ENCODE peak calls at places on chromosomes 7 and 10, in five cellular contexts. R, J, X, Q and Z are unnamed samples.

GRCh38 chr7:131544449-131545425 is 11.7 kb downstream of the PODXL start:
- DNase-seq in J (no peak), R (no peak), Q (peak; percentile 84), X (peak; percentile 37), Z (no peak)

GRCh38 chr7:100493476-100494264 is 9.9 kb downstream of the NYAP1 start:
- DNase-seq in X (no peak), Q (peak; percentile 36), R (no peak), J (no peak), Z (no peak)

GRCh38 chr7:70726951-70727378 is 405.0 kb upstream of the GALNT17 start:
- DNase-seq in R (no peak), J (no peak), Q (no peak), X (no peak), Z (no peak)

GRCh38 chr7:64371116-64371515 is 57.4 kb downstream of the ZNF736 start:
- DNase-seq in X (no peak), R (no peak), J (no peak), Q (no peak), Z (no peak)

GRCh38 chr10:131067690-131068089 is 243.8 kb downstream of the TCERG1L start:
- DNase-seq in X (no peak), R (peak; percentile 2), J (no peak), Q (no peak), Z (no peak)

GRCh38 chr10:44864042-44864436 is 47.1 kb upstream of the TMEM72 start:
- DNase-seq in J (no peak), X (no peak), Q (no peak), R (no peak), Z (peak; percentile 69)

GRCh38 chr10:11639861-11640764 is 28.7 kb upstream of the USP6NL start:
- DNase-seq in X (no peak), J (no peak), R (no peak), Q (no peak), Z (no peak)

GRCh38 chr7:117871778-117872538 is 1.3 kb downstream of the CTTNBP2 start:
- DNase-seq in Q (peak; percentile 24), X (no peak), R (peak; percentile 42), J (no peak), Z (no peak)

GRCh38 chr10:12644380-12645144 is 295.2 kb downstream of the CAMK1D start:
- DNase-seq in Q (no peak), J (no peak), R (no peak), X (no peak), Z (no peak)

GRCh38 chr7:154789404-154789803 is 213.5 kb downstream of the PAXIP1 start:
- DNase-seq in J (no peak), Q (peak; percentile 75), R (no peak), X (peak; percentile 88), Z (no peak)

GRCh38 chr7:29442146-29442545 is 121.5 kb upstream of the PRR15 start:
- DNase-seq in R (no peak), Q (peak; percentile 21), X (no peak), J (no peak), Z (no peak)

GRCh38 chr7:101996876-101997275 is 179.4 kb downstream of the CUX1 start:
- DNase-seq in R (no peak), J (no peak), X (no peak), Q (no peak), Z (no peak)

GRCh38 chr7:45597286-45597984 is 23.3 kb downstream of the ADCY1 start:
- DNase-seq in J (no peak), Q (no peak), R (no peak), X (no peak), Z (peak; percentile 18)

GRCh38 chr7:41984888-41985287 is 252.1 kb downstream of the GLI3 start:
- DNase-seq in J (no peak), X (no peak), Q (no peak), R (no peak), Z (no peak)

GRCh38 chr10:131838921-131839320 is 61.9 kb upstream of the PPP2R2D start:
- DNase-seq in J (no peak), R (peak; percentile 13), X (no peak), Q (no peak), Z (peak; percentile 57)

GRCh38 chr10:80272793-80273522 is 16.5 kb downstream of the MAT1A start:
- DNase-seq in R (no peak), J (no peak), X (no peak), Q (no peak), Z (no peak)

GRCh38 chr7:1915956-1916620 is 246.0 kb downstream of the ELFN1 start:
- DNase-seq in Q (no peak), R (no peak), J (no peak), X (no peak), Z (no peak)

GRCh38 chr7:106143711-106144347 is 31.7 kb upstream of the SYPL1 start:
- DNase-seq in Q (no peak), J (no peak), R (no peak), X (peak; percentile 31), Z (no peak)

GRCh38 chr10:100978121-100978895 is 9.0 kb downstream of the MRPL43 start:
- DNase-seq in J (no peak), X (no peak), R (no peak), Q (no peak), Z (peak; percentile 51)

GRCh38 chr7:128974241-128974934 is 36.7 kb downstream of the IRF5 start:
- DNase-seq in R (no peak), Q (no peak), J (no peak), X (no peak), Z (no peak)

GRCh38 chr10:91589015-91589655 is 43.7 kb downstream of the PPP1R3C start:
- DNase-seq in Q (no peak), R (no peak), J (no peak), X (no peak), Z (no peak)

GRCh38 chr10:13526952-13527863 is 1.6 kb downstream of the BEND7 start:
- DNase-seq in Q (no peak), J (peak; percentile 17), R (no peak), X (no peak), Z (no peak)

GRCh38 chr10:21991785-21992184 is 11.7 kb downstream of the DNAJC1 start:
- DNase-seq in X (no peak), Q (no peak), J (no peak), R (no peak), Z (no peak)

GRCh38 chr10:21995557-21995956 is 8.0 kb downstream of the DNAJC1 start:
- DNase-seq in J (no peak), R (no peak), Q (no peak), X (no peak), Z (no peak)

GRCh38 chr10:21989453-21990154 is 13.9 kb downstream of the DNAJC1 start:
- DNase-seq in Q (peak; percentile 62), R (peak; percentile 33), X (peak; percentile 58), J (peak; percentile 28), Z (no peak)

GRCh38 chr10:21990449-21990848 is 13.1 kb downstream of the DNAJC1 start:
- DNase-seq in X (no peak), R (no peak), Q (no peak), J (no peak), Z (no peak)

DNA sequence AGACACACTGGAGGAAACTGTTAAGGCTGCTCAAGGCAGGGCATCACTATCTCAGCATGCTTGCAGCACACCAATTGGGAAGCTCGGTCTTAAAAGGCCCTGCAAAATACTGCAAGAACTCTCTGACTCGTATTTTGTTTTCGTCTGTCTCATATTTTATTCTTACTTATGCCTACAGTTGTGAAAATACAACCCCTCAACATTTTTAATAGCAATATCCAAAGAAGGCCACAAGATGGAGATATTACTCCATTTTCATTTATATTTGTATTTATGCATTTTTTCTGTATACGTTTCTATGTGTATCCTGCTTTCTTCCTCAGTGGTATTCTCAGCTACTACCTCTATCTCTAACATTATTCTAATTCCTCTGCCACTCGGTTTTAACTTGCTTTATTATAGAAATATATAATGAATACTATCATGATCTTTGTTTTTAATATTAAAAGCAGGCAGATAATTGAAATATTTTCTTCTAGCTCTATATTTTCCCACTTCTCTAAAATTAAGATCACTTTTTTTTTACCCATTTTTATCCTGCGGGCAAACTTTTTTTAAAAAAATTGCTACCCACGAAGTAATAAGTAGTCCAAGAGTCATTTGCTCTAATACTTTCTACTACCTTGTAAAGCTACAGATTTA is 10.0 kb downstream of the DNAJC1 start:
- DNase-seq in Q (no peak), X (no peak), J (no peak), R (no peak), Z (no peak)
- TF ChIP-seq CTCF in Q (peak; percentile 71), X (peak; percentile 27), J (peak; percentile 36), R (peak; percentile 52), Z (peak; percentile 76)

DNA sequence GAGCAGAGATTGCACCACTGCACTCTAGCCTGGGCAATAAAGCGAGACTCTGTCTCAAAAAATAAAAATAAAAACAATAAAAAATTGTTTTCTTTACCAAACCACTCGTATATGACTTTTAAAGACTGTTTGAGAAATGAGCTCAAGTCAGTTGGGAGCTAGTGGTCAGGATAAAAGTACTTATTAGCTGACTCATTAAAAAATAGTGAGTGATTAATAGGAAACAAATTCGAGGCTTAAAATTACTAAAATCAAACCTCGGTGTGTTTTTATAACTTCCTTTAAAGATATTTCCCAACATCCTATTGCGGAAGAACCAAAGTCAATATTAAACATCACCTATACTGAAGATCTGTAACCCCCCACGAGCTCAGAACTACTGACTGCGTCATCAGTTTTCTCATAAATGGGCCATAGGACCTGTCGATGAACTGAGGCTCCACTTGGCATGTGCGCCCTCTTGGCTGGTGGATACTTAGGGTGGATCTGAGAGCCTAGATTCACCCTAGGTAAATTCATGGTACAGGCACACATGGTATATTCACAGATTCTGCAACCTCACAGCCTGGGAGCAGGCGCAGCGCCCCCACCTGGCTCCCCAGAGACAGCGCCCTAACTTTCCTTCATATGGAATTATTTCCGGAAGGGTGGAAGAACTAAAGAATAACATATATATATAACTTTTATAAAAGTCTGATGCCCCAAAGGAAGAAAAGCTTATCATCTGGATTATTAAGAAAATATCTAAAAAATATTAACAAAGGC is 9.2 kb downstream of the MKI67 start:
- DNase-seq in R (no peak), Q (no peak), J (no peak), X (no peak), Z (no peak)
- TF ChIP-seq CTCF in R (no peak), Q (peak; percentile 51), J (peak; percentile 15), X (peak; percentile 35), Z (peak; percentile 49)

DNA sequence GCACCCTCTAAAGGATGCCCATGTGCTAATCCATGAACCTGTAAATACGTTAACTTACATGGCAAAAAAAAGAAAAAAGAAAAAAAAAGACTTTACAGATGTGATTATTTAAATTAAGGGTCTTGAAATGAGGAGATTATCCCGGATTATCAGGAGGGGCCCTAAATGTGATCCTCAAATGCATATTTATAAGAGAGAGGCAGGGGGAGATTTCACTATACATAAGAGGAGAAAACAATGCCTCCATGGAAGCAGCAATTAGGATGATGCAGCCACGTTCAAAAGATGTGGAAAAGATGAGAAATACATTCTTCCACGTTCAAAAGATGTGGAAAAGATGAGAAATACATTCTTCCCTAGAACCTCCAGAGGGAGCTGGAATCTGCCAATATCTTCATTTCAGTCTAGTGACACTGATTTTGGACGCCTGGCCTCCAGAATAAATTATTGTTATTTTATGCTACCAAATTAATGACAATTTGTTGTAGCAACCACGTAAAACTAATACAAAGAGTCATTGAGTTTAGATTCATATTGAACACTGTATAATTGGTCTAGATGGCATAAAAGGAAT is 328.4 kb upstream of the GNAI1 start:
- DNase-seq in Q (no peak), X (no peak), R (no peak), J (no peak), Z (no peak)
- TF ChIP-seq CTCF in Q (peak; percentile 67), X (peak; percentile 60), R (no peak), J (peak; percentile 50), Z (peak; percentile 55)

GRCh38 chr10:61284222-61284890 is 168.8 kb downstream of the TMEM26 start:
- DNase-seq in R (no peak), J (peak; percentile 26), Q (peak; percentile 20), X (no peak), Z (no peak)
- TF ChIP-seq CTCF in R (peak; percentile 79), J (peak; percentile 65), Q (peak; percentile 85), X (peak; percentile 69), Z (peak; percentile 90)

GRCh38 chr7:121079425-121080169 is 91.1 kb downstream of the CPED1 start:
- DNase-seq in Q (no peak), J (no peak), R (no peak), X (no peak), Z (no peak)
- TF ChIP-seq CTCF in Q (peak; percentile 45), J (peak; percentile 18), R (peak; percentile 38), X (no peak), Z (peak; percentile 24)